ENCODE peak calls at places on chromosomes 7 and 10, in eight cellular contexts. Q, L, R, F, J, P, B and Y are unnamed samples. For H3K79me2, the result is how much of the 10 kb centered on the place peaks cover.

GRCh38 chr10:13414855-13415254 is 66.8 kb upstream of the SEPHS1 start:
- DNase-seq in F (peak), J (peak), P (peak), Q (no peak), L (no peak), R (peak), B (peak), Y (peak)

GRCh38 chr7:71842376-71842775 is 569.8 kb downstream of the CALN1 start:
- DNase-seq in F (no peak), Q (no peak), R (no peak), L (no peak), B (no peak), P (no peak), J (no peak), Y (no peak)

GRCh38 chr7:73730485-73730884 is 8.1 kb downstream of the ABHD11 start:
- DNase-seq in J (no peak), L (no peak), F (no peak), Q (no peak), B (no peak), P (no peak), R (no peak), Y (no peak)

GRCh38 chr7:100545636-100546128 is 6.7 kb downstream of the AGFG2 start:
- DNase-seq in R (no peak), B (peak), L (peak), F (peak), Q (peak), J (peak), P (peak), Y (peak)

GRCh38 chr10:97633921-97634320 is 621 bp upstream of the MORN4 start:
- DNase-seq in B (peak), Q (no peak), P (no peak), F (peak), L (peak), J (peak), R (no peak), Y (no peak)

GRCh38 chr10:29806350-29806788 is 171.6 kb upstream of the SVIL start:
- DNase-seq in L (no peak), P (peak), R (no peak), F (no peak), J (no peak), B (peak), Q (no peak), Y (no peak)

GRCh38 chr10:127046975-127047877 is 142.0 kb downstream of the DOCK1 start:
- DNase-seq in P (no peak), F (no peak), R (no peak), J (no peak), B (no peak), L (no peak), Q (peak), Y (no peak)

GRCh38 chr7:103445228-103446020 is 583 bp downstream of the SLC26A5 start:
- DNase-seq in B (no peak), Q (no peak), R (no peak), P (no peak), F (no peak), J (peak), L (no peak), Y (peak)

GRCh38 chr7:44966731-44967538 is 11.9 kb downstream of the MYO1G start:
- DNase-seq in P (no peak), R (no peak), J (no peak), B (no peak), Q (no peak), F (no peak), L (no peak), Y (no peak)

GRCh38 chr7:127715901-127716300 is 63.9 kb downstream of the SND1 start:
- DNase-seq in F (no peak), Q (no peak), J (no peak), L (no peak), P (no peak), R (no peak), B (no peak), Y (no peak)

GRCh38 chr10:114256041-114256765 is 17.1 kb downstream of the VWA2 start:
- DNase-seq in J (no peak), R (no peak), Q (no peak), F (no peak), P (no peak), B (no peak), L (no peak), Y (no peak)

GRCh38 chr7:112143567-112143966 is 62.6 kb downstream of the DOCK4 start:
- DNase-seq in Q (peak), P (no peak), L (no peak), J (no peak), R (no peak), F (no peak), B (no peak), Y (peak)

GRCh38 chr10:6271663-6272062 is 68.9 kb downstream of the PFKFB3 start:
- DNase-seq in P (no peak), J (no peak), B (no peak), R (no peak), F (peak), L (no peak), Q (no peak), Y (no peak)

GRCh38 chr10:87635498-87636312 is 24.0 kb upstream of the PAPSS2 start:
- DNase-seq in B (peak), P (peak), L (peak), R (no peak), F (peak), Q (peak), J (no peak), Y (peak)

GRCh38 chr10:94197241-94197640 is 165.5 kb downstream of the NOC3L start:
- DNase-seq in J (no peak), P (no peak), L (peak), F (no peak), Q (no peak), R (no peak), B (no peak), Y (no peak)

GRCh38 chr10:120077707-120078492 is 185.4 kb downstream of the SEC23IP start:
- DNase-seq in F (no peak), P (peak), L (no peak), J (peak), R (peak), Q (no peak), B (no peak), Y (no peak)

GRCh38 chr7:118472581-118472980 is 248.1 kb downstream of the ANKRD7 start:
- DNase-seq in Q (no peak), B (no peak), L (no peak), R (no peak), P (no peak), J (no peak), F (no peak), Y (no peak)

GRCh38 chr7:105904064-105904463 is 27.7 kb upstream of the ATXN7L1 start:
- DNase-seq in B (no peak), Q (no peak), L (no peak), R (no peak), J (no peak), F (no peak), P (no peak), Y (no peak)

GRCh38 chr7:104971290-104972071 is 42.5 kb upstream of the KMT2E start:
- DNase-seq in B (peak), J (no peak), L (no peak), F (peak), Q (no peak), R (no peak), P (peak), Y (peak)

GRCh38 chr10:93068411-93069244 is 5.1 kb upstream of the CYP26A1 start:
- DNase-seq in F (no peak), Q (peak), P (peak), R (no peak), B (no peak), L (no peak), J (peak), Y (peak)

GRCh38 chr7:107372298-107372697 is 97.6 kb upstream of the GPR22 start:
- DNase-seq in L (no peak), J (no peak), P (peak), F (no peak), B (peak), R (no peak), Q (peak), Y (peak)

GRCh38 chr7:96997512-96998032 is 7.8 kb upstream of the DLX6 start:
- DNase-seq in B (no peak), J (peak), R (no peak), P (no peak), F (no peak), Q (no peak), L (no peak), Y (no peak)

GRCh38 chr10:110311357-110311949 is 6.7 kb upstream of the SMNDC1 start:
- DNase-seq in P (peak), J (peak), Q (peak), B (peak), R (peak), F (peak), L (peak), Y (no peak)

GRCh38 chr7:87474533-87475358 is 734 bp downstream of the ABCB4 start:
- DNase-seq in L (no peak), R (peak), B (peak), F (no peak), P (no peak), J (peak), Q (peak), Y (peak)

GRCh38 chr10:114631090-114631677 is 26.9 kb downstream of the ABLIM1 start:
- DNase-seq in R (no peak), F (no peak), P (no peak), Q (no peak), L (no peak), J (no peak), B (no peak), Y (no peak)

GRCh38 chr7:42833411-42833810 is 78.5 kb downstream of the C7orf25 start:
- DNase-seq in Q (peak), F (no peak), J (no peak), R (no peak), L (no peak), B (no peak), P (no peak), Y (no peak)

GRCh38 chr7:78953090-78953489 is 500.4 kb downstream of the MAGI2 start:
- DNase-seq in B (no peak), Q (no peak), L (no peak), J (no peak), R (no peak), P (no peak), F (no peak), Y (no peak)

GRCh38 chr7:157796846-157797245 is 460.0 kb downstream of the DNAJB6 start:
- DNase-seq in F (no peak), B (no peak), J (no peak), P (no peak), Q (no peak), L (no peak), R (no peak), Y (no peak)

GRCh38 chr10:63576501-63576900 is 55.3 kb downstream of the REEP3 start:
- DNase-seq in Q (no peak), F (no peak), B (no peak), L (no peak), R (no peak), J (no peak), P (no peak), Y (no peak)

GRCh38 chr7:43385856-43386255 is 197.1 kb upstream of the STK17A start:
- DNase-seq in R (no peak), J (no peak), Q (peak), L (no peak), F (no peak), P (peak), B (peak), Y (no peak)

GRCh38 chr10:21989453-21990154 is 13.9 kb downstream of the DNAJC1 start:
- DNase-seq in B (peak), P (peak), R (peak), F (peak), L (peak), J (peak), Q (peak), Y (no peak)

GRCh38 chr10:21993360-21994001 is 10.0 kb downstream of the DNAJC1 start:
- DNase-seq in Q (no peak), J (no peak), B (peak), P (peak), R (peak), F (no peak), L (no peak), Y (peak)

GRCh38 chr10:21991785-21992184 is 11.7 kb downstream of the DNAJC1 start:
- DNase-seq in J (no peak), F (no peak), P (no peak), B (no peak), Q (no peak), R (no peak), L (no peak), Y (no peak)

GRCh38 chr10:21990449-21990848 is 13.1 kb downstream of the DNAJC1 start:
- DNase-seq in R (no peak), J (no peak), L (no peak), Q (no peak), F (no peak), B (no peak), P (no peak), Y (no peak)

GRCh38 chr10:21995557-21995956 is 8.0 kb downstream of the DNAJC1 start:
- DNase-seq in L (no peak), B (no peak), J (no peak), F (no peak), P (no peak), R (no peak), Q (no peak), Y (no peak)
- H3K79me2 ChIP-seq in L (under half), B (half or more), J (under half), F (under half), P (half or more), R (under half), Q (half or more), Y (half or more)

GRCh38 chr10:85950921-85951320 is 415.7 kb downstream of the GRID1 start:
- DNase-seq in L (no peak), P (no peak), Q (no peak), F (no peak), J (no peak), B (no peak), R (no peak), Y (no peak)

GRCh38 chr10:85946713-85947326 is 419.8 kb downstream of the GRID1 start:
- DNase-seq in J (no peak), Q (no peak), F (no peak), R (peak), L (no peak), B (no peak), P (no peak), Y (no peak)
- H2AFZ ChIP-seq in J (no peak), Q (no peak), F (no peak), R (peak), L (no peak), B (no peak), P (no peak), Y (no peak)

GRCh38 chr10:75234017-75234682 is 1.6 kb downstream of the COMTD1 start:
- DNase-seq in Q (peak), P (peak), F (peak), L (peak), R (peak), B (peak), J (peak), Y (peak)
- H3K79me2 ChIP-seq in Q (under half), P (under half), F (under half), L (under half), R (under half), B (under half), J (under half), Y (under half)

DNA sequence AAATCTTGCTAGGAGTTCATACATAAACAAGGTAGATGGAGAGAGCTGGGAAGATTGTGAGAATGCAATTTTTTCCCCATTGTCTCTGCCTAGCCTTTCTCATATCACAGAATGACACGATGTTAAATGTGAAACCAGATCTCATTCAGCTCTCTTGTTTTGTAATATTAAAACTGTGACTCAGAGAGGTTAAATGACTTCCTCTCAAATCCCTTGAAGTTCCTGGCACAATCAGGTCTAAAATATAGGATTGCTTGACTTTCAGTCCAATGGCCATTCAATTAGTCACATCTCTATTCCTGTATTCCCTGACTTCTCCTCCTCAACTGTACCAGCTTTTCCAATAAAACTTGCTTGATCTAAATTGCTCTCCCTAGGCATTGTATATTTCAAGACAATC is 3.1 kb downstream of the ANKRD22 start:
- DNase-seq in F (no peak), L (no peak), R (no peak), J (no peak), P (peak), B (peak), Q (peak), Y (peak)
- H2AFZ ChIP-seq in F (no peak), L (no peak), R (no peak), J (no peak), P (peak), B (no peak), Q (peak), Y (no peak)

GRCh38 chr10:869171-869570 is 62.3 kb downstream of the LARP4B start:
- DNase-seq in P (no peak), R (no peak), L (no peak), Q (no peak), F (no peak), J (no peak), B (no peak), Y (no peak)
- H3K79me2 ChIP-seq in P (half or more), R (half or more), L (under half), Q (half or more), F (under half), J (under half), B (under half), Y (half or more)

GRCh38 chr7:19307554-19307953 is 162.3 kb upstream of the FERD3L start:
- DNase-seq in P (no peak), L (no peak), F (no peak), J (no peak), B (no peak), R (no peak), Q (no peak), Y (no peak)

GRCh38 chr7:19305698-19306097 is 160.5 kb upstream of the FERD3L start:
- DNase-seq in R (peak), L (no peak), B (no peak), P (no peak), J (no peak), Q (no peak), F (no peak), Y (peak)

DNA sequence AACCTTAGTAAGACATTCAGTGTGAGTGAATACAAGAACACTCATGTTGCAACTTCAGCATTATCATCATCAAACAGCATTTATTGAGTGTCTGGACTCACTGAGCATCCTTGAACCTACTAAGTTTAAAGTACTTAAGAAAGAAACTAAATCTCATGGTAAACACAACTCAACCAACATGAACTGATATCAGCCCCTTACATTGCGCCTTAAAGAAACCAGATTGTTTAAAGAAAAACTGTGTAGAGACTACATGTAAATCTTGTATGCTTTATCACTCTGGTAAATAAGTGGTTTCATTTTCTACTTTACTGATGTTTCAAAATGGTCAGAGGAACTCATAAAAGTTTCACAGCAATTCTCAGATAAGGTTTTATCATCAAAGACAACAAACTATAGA is 157.5 kb upstream of the FERD3L start:
- DNase-seq in R (no peak), P (no peak), L (no peak), Q (no peak), J (no peak), B (no peak), F (no peak), Y (no peak)
- H2AFZ ChIP-seq in R (no peak), P (no peak), L (no peak), Q (no peak), J (no peak), B (no peak), F (no peak), Y (peak)

GRCh38 chr10:61918140-61918539 is 16.6 kb downstream of the ARID5B start:
- DNase-seq in L (no peak), Q (no peak), P (no peak), B (no peak), J (no peak), F (peak), R (no peak), Y (no peak)

GRCh38 chr10:61907011-61907410 is 5.5 kb downstream of the ARID5B start:
- DNase-seq in R (no peak), B (no peak), P (no peak), L (peak), Q (no peak), J (no peak), F (no peak), Y (no peak)

GRCh38 chr10:61907587-61907986 is 6.1 kb downstream of the ARID5B start:
- DNase-seq in P (no peak), L (no peak), R (no peak), F (no peak), Q (no peak), B (no peak), J (no peak), Y (no peak)

GRCh38 chr10:61912981-61913380 is 11.5 kb downstream of the ARID5B start:
- DNase-seq in J (no peak), P (no peak), R (no peak), F (no peak), Q (no peak), L (no peak), B (no peak), Y (no peak)
- H3K79me2 ChIP-seq in J (under half), P (under half), R (under half), F (half or more), Q (half or more), L (under half), B (under half), Y (half or more)

DNA sequence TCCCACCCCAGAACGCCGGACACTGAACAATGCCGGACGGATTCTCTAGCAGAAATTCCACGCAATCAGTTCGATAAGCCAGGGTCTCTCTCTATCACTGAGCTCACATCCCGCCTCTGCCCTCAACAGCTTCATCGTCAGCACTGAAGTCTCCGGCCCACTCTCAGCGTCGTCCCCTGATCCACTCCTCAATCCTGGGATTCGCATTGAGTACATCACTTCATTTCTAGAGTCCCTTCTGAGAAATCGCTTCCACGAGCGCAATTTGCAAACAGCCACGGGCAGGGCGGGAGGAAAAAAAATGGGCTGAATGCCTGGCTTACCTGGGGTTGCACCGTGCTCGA is 357 bp downstream of the YME1L1 start:
- DNase-seq in J (peak), R (peak), B (peak), P (no peak), F (peak), L (peak), Q (peak), Y (peak)
- H2AFZ ChIP-seq in J (peak), R (peak), B (peak), P (peak), F (no peak), L (peak), Q (peak), Y (peak)